ENCODE peak calls at places on chromosomes 13 and 19, in six cellular contexts. One of them, this sample, is unnamed.

GRCh38 chr19:50266896-50267295 is 62.3 kb downstream of the KCNC3 start:
- DNase-seq in HepG2: no peak
- DNase-seq in K562: peak; percentile 59
- DNase-seq in GM12878: no peak
- DNase-seq in H1: peak; percentile 97
- DNase-seq in WTC11: peak; percentile 96
- DNase-seq in this sample: peak; percentile 96

GRCh38 chr19:16262618-16263017 is 62.0 kb upstream of the KLF2 start:
- DNase-seq in GM12878: no peak
- DNase-seq in WTC11: no peak
- DNase-seq in K562: peak; percentile 46
- DNase-seq in H1: no peak
- DNase-seq in HepG2: peak; percentile 81
- DNase-seq in this sample: no peak

GRCh38 chr13:77143325-77143907 is 116.5 kb upstream of the FBXL3 start:
- DNase-seq in GM12878: no peak
- DNase-seq in HepG2: peak; percentile 58
- DNase-seq in K562: no peak
- DNase-seq in WTC11: no peak
- DNase-seq in H1: no peak
- DNase-seq in this sample: no peak

GRCh38 chr13:110323172-110323851 is 16.2 kb downstream of the COL4A2 start:
- DNase-seq in K562: no peak
- DNase-seq in WTC11: no peak
- DNase-seq in GM12878: no peak
- DNase-seq in H1: no peak
- DNase-seq in HepG2: no peak
- DNase-seq in this sample: peak; percentile 67

GRCh38 chr19:35587326-35587725 is 1.4 kb downstream of the PMIS2 start:
- DNase-seq in HepG2: no peak
- DNase-seq in H1: no peak
- DNase-seq in GM12878: no peak
- DNase-seq in K562: no peak
- DNase-seq in WTC11: no peak
- DNase-seq in this sample: no peak

GRCh38 chr13:52711277-52711676 is 28.3 kb downstream of the CNMD start:
- DNase-seq in K562: no peak
- DNase-seq in HepG2: no peak
- DNase-seq in H1: no peak
- DNase-seq in WTC11: peak; percentile 40
- DNase-seq in GM12878: no peak
- DNase-seq in this sample: peak; percentile 23

GRCh38 chr13:108981407-108981806 is 352.0 kb downstream of the MYO16 start:
- DNase-seq in GM12878: no peak
- DNase-seq in K562: no peak
- DNase-seq in WTC11: no peak
- DNase-seq in H1: no peak
- DNase-seq in HepG2: no peak
- DNase-seq in this sample: no peak

GRCh38 chr19:35179830-35180229 is 25.3 kb downstream of the FXYD5 start:
- DNase-seq in WTC11: no peak
- DNase-seq in HepG2: no peak
- DNase-seq in K562: no peak
- DNase-seq in GM12878: no peak
- DNase-seq in H1: no peak
- DNase-seq in this sample: no peak

GRCh38 chr13:21033866-21034601 is 27.4 kb downstream of the LATS2 start:
- DNase-seq in K562: no peak
- DNase-seq in H1: no peak
- DNase-seq in HepG2: no peak
- DNase-seq in GM12878: no peak
- DNase-seq in WTC11: no peak
- DNase-seq in this sample: no peak

GRCh38 chr19:13033819-13034611 is 38.7 kb downstream of the NFIX start:
- DNase-seq in H1: peak; percentile 86
- DNase-seq in WTC11: peak; percentile 85
- DNase-seq in K562: peak; percentile 75
- DNase-seq in HepG2: peak; percentile 55
- DNase-seq in GM12878: no peak
- DNase-seq in this sample: peak; percentile 87

GRCh38 chr19:10701955-10702307 is 692 bp downstream of the QTRT1 start:
- DNase-seq in HepG2: peak; percentile 56
- DNase-seq in WTC11: peak; percentile 64
- DNase-seq in H1: no peak
- DNase-seq in K562: peak; percentile 80
- DNase-seq in GM12878: no peak
- DNase-seq in this sample: peak; percentile 75

GRCh38 chr13:42548731-42549554 is 25.0 kb upstream of the TNFSF11 start:
- DNase-seq in HepG2: no peak
- DNase-seq in K562: peak; percentile 5
- DNase-seq in GM12878: peak; percentile 98
- DNase-seq in H1: no peak
- DNase-seq in WTC11: no peak
- DNase-seq in this sample: no peak

GRCh38 chr13:73090116-73090811 is 31.5 kb downstream of the KLF5 start:
- DNase-seq in WTC11: peak; percentile 17
- DNase-seq in GM12878: no peak
- DNase-seq in H1: no peak
- DNase-seq in K562: peak; percentile 45
- DNase-seq in HepG2: peak; percentile 95
- DNase-seq in this sample: peak; percentile 72

GRCh38 chr19:13143135-13143534 is 7.0 kb downstream of the STX10 start:
- DNase-seq in H1: no peak
- DNase-seq in GM12878: no peak
- DNase-seq in K562: peak; percentile 58
- DNase-seq in HepG2: peak; percentile 51
- DNase-seq in WTC11: no peak
- DNase-seq in this sample: no peak

GRCh38 chr19:37251308-37252229 is 33.6 kb downstream of the ZNF383 start:
- DNase-seq in HepG2: no peak
- DNase-seq in K562: no peak
- DNase-seq in WTC11: no peak
- DNase-seq in H1: no peak
- DNase-seq in GM12878: peak; percentile 54
- DNase-seq in this sample: no peak

GRCh38 chr13:107370036-107370785 is 802.3 kb upstream of the ARGLU1 start:
- DNase-seq in GM12878: no peak
- DNase-seq in WTC11: no peak
- DNase-seq in H1: no peak
- DNase-seq in HepG2: no peak
- DNase-seq in K562: no peak
- DNase-seq in this sample: no peak

GRCh38 chr13:35909837-35910236 is 221.3 kb downstream of the DCLK1 start:
- DNase-seq in HepG2: no peak
- DNase-seq in K562: no peak
- DNase-seq in H1: peak; percentile 42
- DNase-seq in GM12878: no peak
- DNase-seq in WTC11: no peak
- DNase-seq in this sample: peak; percentile 59

GRCh38 chr13:41613984-41614581 is 156.7 kb downstream of the RGCC start:
- DNase-seq in HepG2: peak; percentile 94
- DNase-seq in WTC11: no peak
- DNase-seq in H1: no peak
- DNase-seq in GM12878: no peak
- DNase-seq in K562: no peak
- DNase-seq in this sample: no peak

GRCh38 chr19:13056052-13056660 is 46.5 kb downstream of the LYL1 start:
- DNase-seq in K562: no peak
- DNase-seq in WTC11: peak; percentile 62
- DNase-seq in GM12878: no peak
- DNase-seq in HepG2: no peak
- DNase-seq in H1: peak; percentile 70
- DNase-seq in this sample: peak; percentile 73

GRCh38 chr13:41981961-41982723 is 21.2 kb upstream of the VWA8 start:
- DNase-seq in H1: no peak
- DNase-seq in WTC11: no peak
- DNase-seq in HepG2: no peak
- DNase-seq in GM12878: no peak
- DNase-seq in K562: no peak
- DNase-seq in this sample: no peak

GRCh38 chr13:59906413-59907027 is 257.2 kb downstream of the DIAPH3 start:
- DNase-seq in GM12878: no peak
- DNase-seq in HepG2: peak; percentile 1
- DNase-seq in K562: peak; percentile 19
- DNase-seq in H1: no peak
- DNase-seq in WTC11: no peak
- DNase-seq in this sample: peak; percentile 46

GRCh38 chr13:79966502-79966901 is 374.4 kb downstream of the SPRY2 start:
- DNase-seq in WTC11: peak; percentile 32
- DNase-seq in K562: no peak
- DNase-seq in HepG2: no peak
- DNase-seq in GM12878: no peak
- DNase-seq in H1: no peak
- DNase-seq in this sample: peak; percentile 71

GRCh38 chr13:98478134-98479129 is 98.5 kb downstream of the STK24 start:
- DNase-seq in H1: no peak
- DNase-seq in K562: peak; percentile 69
- DNase-seq in HepG2: no peak
- DNase-seq in GM12878: peak; percentile 62
- DNase-seq in WTC11: no peak
- DNase-seq in this sample: peak; percentile 74

GRCh38 chr19:44848805-44849457 is 2.8 kb downstream of the NECTIN2 start:
- DNase-seq in GM12878: no peak
- DNase-seq in HepG2: no peak
- DNase-seq in WTC11: peak; percentile 56
- DNase-seq in K562: peak; percentile 40
- DNase-seq in H1: peak; percentile 74
- DNase-seq in this sample: no peak

GRCh38 chr13:30175166-30175565 is 132.2 kb downstream of the KATNAL1 start:
- DNase-seq in HepG2: no peak
- DNase-seq in WTC11: no peak
- DNase-seq in K562: no peak
- DNase-seq in H1: no peak
- DNase-seq in GM12878: no peak
- DNase-seq in this sample: no peak

GRCh38 chr19:42270346-42271044 is 1.4 kb downstream of the CIC start:
- DNase-seq in K562: peak; percentile 62
- DNase-seq in H1: no peak
- DNase-seq in GM12878: no peak
- DNase-seq in HepG2: no peak
- DNase-seq in WTC11: no peak
- DNase-seq in this sample: no peak

GRCh38 chr13:77698211-77699058 is 948 bp downstream of the SLAIN1 start:
- DNase-seq in H1: peak; percentile 67
- DNase-seq in K562: no peak
- DNase-seq in HepG2: no peak
- DNase-seq in GM12878: no peak
- DNase-seq in WTC11: peak; percentile 55
- DNase-seq in this sample: peak; percentile 62

GRCh38 chr19:41311072-41311471 is 1.1 kb downstream of the CCDC97 start:
- DNase-seq in WTC11: no peak
- DNase-seq in H1: no peak
- DNase-seq in HepG2: no peak
- DNase-seq in GM12878: no peak
- DNase-seq in K562: peak; percentile 36
- DNase-seq in this sample: no peak

GRCh38 chr19:1622541-1622940 is 17.3 kb upstream of the UQCR11 start:
- DNase-seq in H1: no peak
- DNase-seq in GM12878: no peak
- DNase-seq in HepG2: no peak
- DNase-seq in K562: no peak
- DNase-seq in WTC11: no peak
- DNase-seq in this sample: no peak

GRCh38 chr19:1619703-1620102 is 14.4 kb upstream of the UQCR11 start:
- DNase-seq in HepG2: no peak
- DNase-seq in WTC11: no peak
- DNase-seq in H1: no peak
- DNase-seq in K562: no peak
- DNase-seq in GM12878: no peak
- DNase-seq in this sample: no peak

GRCh38 chr19:1621574-1621973 is 16.3 kb upstream of the UQCR11 start:
- DNase-seq in H1: no peak
- DNase-seq in GM12878: no peak
- DNase-seq in HepG2: no peak
- DNase-seq in WTC11: no peak
- DNase-seq in K562: no peak
- DNase-seq in this sample: no peak

GRCh38 chr19:1622007-1622406 is 16.7 kb upstream of the UQCR11 start:
- DNase-seq in K562: no peak
- DNase-seq in H1: no peak
- DNase-seq in WTC11: no peak
- DNase-seq in HepG2: no peak
- DNase-seq in GM12878: no peak
- DNase-seq in this sample: no peak

DNA sequence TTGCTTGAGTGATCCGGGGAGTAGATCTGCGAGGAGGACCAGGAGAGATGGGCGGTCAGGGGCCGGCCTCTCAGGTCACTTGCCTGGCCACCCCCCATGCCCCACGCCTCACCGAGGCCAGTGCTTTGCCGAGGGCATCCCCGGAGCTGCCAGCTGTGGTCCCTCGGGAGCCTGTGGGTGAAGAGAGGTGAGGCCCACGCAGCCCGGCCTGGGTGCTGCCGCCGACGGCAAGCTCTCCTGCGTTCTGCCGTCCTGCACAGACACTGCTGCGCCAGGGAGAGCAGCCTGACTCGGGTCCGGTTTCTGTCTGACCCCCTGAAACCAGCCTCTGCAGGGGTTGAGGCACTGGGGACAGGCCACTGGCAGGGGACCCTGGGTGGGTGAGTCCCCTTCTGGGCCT is 15.8 kb upstream of the UQCR11 start:
- DNase-seq in HepG2: no peak
- DNase-seq in WTC11: no peak
- DNase-seq in H1: no peak
- DNase-seq in GM12878: no peak
- DNase-seq in K562: no peak
- DNase-seq in this sample: no peak
- TF ChIP-seq CREB1 in HepG2: no peak
- TF ChIP-seq CREB1 in WTC11: no peak
- TF ChIP-seq CREB1 in H1: no peak
- TF ChIP-seq CREB1 in GM12878: no peak
- TF ChIP-seq CREB1 in K562: no peak
- TF ChIP-seq CREB1 in this sample: no peak

GRCh38 chr19:21900401-21900800 is 64.4 kb upstream of the ZNF43 start:
- DNase-seq in GM12878: no peak
- DNase-seq in K562: no peak
- DNase-seq in WTC11: no peak
- DNase-seq in H1: no peak
- DNase-seq in HepG2: no peak
- DNase-seq in this sample: no peak
- TF ChIP-seq CREB1 in GM12878: no peak
- TF ChIP-seq CREB1 in K562: no peak
- TF ChIP-seq CREB1 in WTC11: no peak
- TF ChIP-seq CREB1 in H1: no peak
- TF ChIP-seq CREB1 in HepG2: no peak
- TF ChIP-seq CREB1 in this sample: no peak

GRCh38 chr19:1503089-1503924 is 9.5 kb downstream of the ADAMTSL5 start:
- DNase-seq in WTC11: peak; percentile 82
- DNase-seq in H1: peak; percentile 93
- DNase-seq in HepG2: no peak
- DNase-seq in K562: peak; percentile 87
- DNase-seq in GM12878: no peak
- DNase-seq in this sample: peak; percentile 85
- TF ChIP-seq CREB1 in WTC11: no peak
- TF ChIP-seq CREB1 in H1: peak; percentile 82
- TF ChIP-seq CREB1 in HepG2: no peak
- TF ChIP-seq CREB1 in K562: no peak
- TF ChIP-seq CREB1 in GM12878: no peak
- TF ChIP-seq CREB1 in this sample: peak; percentile 78

GRCh38 chr13:89363144-89363543 is 1692.0 kb downstream of the SLITRK5 start:
- DNase-seq in H1: no peak
- DNase-seq in WTC11: peak; percentile 32
- DNase-seq in K562: peak; percentile 0
- DNase-seq in GM12878: no peak
- DNase-seq in HepG2: no peak
- DNase-seq in this sample: peak; percentile 29

GRCh38 chr13:89361909-89362308 is 1690.7 kb downstream of the SLITRK5 start:
- DNase-seq in H1: no peak
- DNase-seq in K562: no peak
- DNase-seq in HepG2: no peak
- DNase-seq in WTC11: no peak
- DNase-seq in GM12878: no peak
- DNase-seq in this sample: no peak
- TF ChIP-seq CREB1 in H1: no peak
- TF ChIP-seq CREB1 in K562: no peak
- TF ChIP-seq CREB1 in HepG2: no peak
- TF ChIP-seq CREB1 in WTC11: no peak
- TF ChIP-seq CREB1 in GM12878: no peak
- TF ChIP-seq CREB1 in this sample: no peak